ENCODE peak calls at places on chromosome 13, in four cellular contexts. One of them, this sample, is unnamed.

GRCh38 chr13:32472194-32472621 is 44.3 kb upstream of the N4BP2L1 start:
- DNase-seq in K562: no peak
- DNase-seq in lower lobe of right lung: no peak
- DNase-seq in psoas muscle: no peak
- DNase-seq in this sample: no peak

GRCh38 chr13:93861818-93862217 is 617.7 kb downstream of the DCT start:
- DNase-seq in K562: no peak
- DNase-seq in lower lobe of right lung: no peak
- DNase-seq in psoas muscle: no peak
- DNase-seq in this sample: no peak

GRCh38 chr13:35597451-35597850 is 121.0 kb upstream of the MAB21L1 start:
- DNase-seq in K562: no peak
- DNase-seq in lower lobe of right lung: no peak
- DNase-seq in psoas muscle: no peak
- DNase-seq in this sample: no peak

GRCh38 chr13:61954092-61954491 is 538.4 kb upstream of the PCDH20 start:
- DNase-seq in K562: no peak
- DNase-seq in lower lobe of right lung: no peak
- DNase-seq in psoas muscle: no peak
- DNase-seq in this sample: no peak

GRCh38 chr13:33018886-33019285 is 2.7 kb downstream of the KL start:
- DNase-seq in K562: no peak
- DNase-seq in lower lobe of right lung: no peak
- DNase-seq in psoas muscle: no peak
- DNase-seq in this sample: no peak

GRCh38 chr13:51861728-51862300 is at the start of gene CCDC70:
- DNase-seq in K562: peak; percentile 50
- DNase-seq in lower lobe of right lung: no peak
- DNase-seq in psoas muscle: no peak
- DNase-seq in this sample: no peak

GRCh38 chr13:29260684-29261083 is 334.8 kb downstream of the SLC7A1 start:
- DNase-seq in K562: no peak
- DNase-seq in lower lobe of right lung: no peak
- DNase-seq in psoas muscle: no peak
- DNase-seq in this sample: no peak

GRCh38 chr13:33446821-33447481 is 161.4 kb upstream of the STARD13 start:
- DNase-seq in K562: no peak
- DNase-seq in lower lobe of right lung: peak; percentile 53
- DNase-seq in psoas muscle: no peak
- DNase-seq in this sample: no peak

GRCh38 chr13:40345654-40346372 is 320.6 kb downstream of the FOXO1 start:
- DNase-seq in K562: no peak
- DNase-seq in lower lobe of right lung: no peak
- DNase-seq in psoas muscle: no peak
- DNase-seq in this sample: peak; percentile 0

GRCh38 chr13:45718063-45718462 is 15.9 kb downstream of the CBY2 start:
- DNase-seq in K562: peak; percentile 21
- DNase-seq in lower lobe of right lung: no peak
- DNase-seq in psoas muscle: no peak
- DNase-seq in this sample: no peak

GRCh38 chr13:46565808-46566750 is 13.1 kb downstream of the LRCH1 start:
- DNase-seq in K562: no peak
- DNase-seq in lower lobe of right lung: no peak
- DNase-seq in psoas muscle: no peak
- DNase-seq in this sample: no peak

GRCh38 chr13:110600980-110601379 is 14.4 kb upstream of the NAXD start:
- DNase-seq in K562: no peak
- DNase-seq in lower lobe of right lung: no peak
- DNase-seq in psoas muscle: no peak
- DNase-seq in this sample: no peak

GRCh38 chr13:105452895-105453294 is 1082.6 kb downstream of the EFNB2 start:
- DNase-seq in K562: peak; percentile 0
- DNase-seq in lower lobe of right lung: no peak
- DNase-seq in psoas muscle: no peak
- DNase-seq in this sample: no peak

GRCh38 chr13:105446197-105446596 is 1089.3 kb downstream of the EFNB2 start:
- DNase-seq in K562: no peak
- DNase-seq in lower lobe of right lung: no peak
- DNase-seq in psoas muscle: no peak
- DNase-seq in this sample: no peak

GRCh38 chr13:26561636-26562537 is 4.4 kb downstream of the WASF3 start:
- DNase-seq in K562: no peak
- DNase-seq in lower lobe of right lung: no peak
- DNase-seq in psoas muscle: no peak
- DNase-seq in this sample: no peak

GRCh38 chr13:33616130-33616529 is 201.8 kb upstream of the RFC3 start:
- DNase-seq in K562: no peak
- DNase-seq in lower lobe of right lung: no peak
- DNase-seq in psoas muscle: no peak
- DNase-seq in this sample: no peak

GRCh38 chr13:111431241-111431640 is 110.8 kb downstream of the TEX29 start:
- DNase-seq in K562: no peak
- DNase-seq in lower lobe of right lung: no peak
- DNase-seq in psoas muscle: no peak
- DNase-seq in this sample: no peak

GRCh38 chr13:23445794-23446193 is 12.3 kb upstream of the SACS start:
- DNase-seq in K562: no peak
- DNase-seq in lower lobe of right lung: no peak
- DNase-seq in psoas muscle: no peak
- DNase-seq in this sample: no peak

GRCh38 chr13:90485441-90485840 is 862.0 kb upstream of the MIR17HG start:
- DNase-seq in K562: no peak
- DNase-seq in lower lobe of right lung: no peak
- DNase-seq in psoas muscle: no peak
- DNase-seq in this sample: no peak

GRCh38 chr13:93963266-93964131 is 516.0 kb downstream of the DCT start:
- DNase-seq in K562: no peak
- DNase-seq in lower lobe of right lung: no peak
- DNase-seq in psoas muscle: no peak
- DNase-seq in this sample: no peak

GRCh38 chr13:76361868-76362267 is 524.3 kb downstream of the KCTD12 start:
- DNase-seq in K562: no peak
- DNase-seq in lower lobe of right lung: no peak
- DNase-seq in psoas muscle: no peak
- DNase-seq in this sample: no peak

GRCh38 chr13:49828452-49828851 is 36.0 kb upstream of the KPNA3 start:
- DNase-seq in K562: no peak
- DNase-seq in lower lobe of right lung: no peak
- DNase-seq in psoas muscle: no peak
- DNase-seq in this sample: no peak

GRCh38 chr13:91241249-91241648 is 106.2 kb upstream of the MIR17HG start:
- DNase-seq in K562: no peak
- DNase-seq in lower lobe of right lung: no peak
- DNase-seq in psoas muscle: no peak
- DNase-seq in this sample: no peak

GRCh38 chr13:96821381-96821780 is 172.9 kb downstream of the OXGR1 start:
- DNase-seq in K562: no peak
- DNase-seq in lower lobe of right lung: no peak
- DNase-seq in psoas muscle: no peak
- DNase-seq in this sample: no peak

GRCh38 chr13:94548382-94549240 is 47.3 kb downstream of the TGDS start:
- DNase-seq in K562: peak; percentile 12
- DNase-seq in lower lobe of right lung: peak; percentile 71
- DNase-seq in psoas muscle: no peak
- DNase-seq in this sample: peak; percentile 55

GRCh38 chr13:47437411-47437810 is 540.6 kb upstream of the HTR2A start:
- DNase-seq in K562: no peak
- DNase-seq in lower lobe of right lung: no peak
- DNase-seq in psoas muscle: no peak
- DNase-seq in this sample: no peak

GRCh38 chr13:107900775-107901174 is 314.6 kb downstream of the LIG4 start:
- DNase-seq in K562: peak; percentile 73
- DNase-seq in lower lobe of right lung: no peak
- DNase-seq in psoas muscle: no peak
- DNase-seq in this sample: no peak

GRCh38 chr13:51475727-51476521 is 23.1 kb upstream of the INTS6 start:
- DNase-seq in K562: no peak
- DNase-seq in lower lobe of right lung: no peak
- DNase-seq in psoas muscle: no peak
- DNase-seq in this sample: no peak

GRCh38 chr13:46168341-46168740 is 13.6 kb downstream of the LCP1 start:
- DNase-seq in K562: peak; percentile 47
- DNase-seq in lower lobe of right lung: peak; percentile 65
- DNase-seq in psoas muscle: no peak
- DNase-seq in this sample: no peak

GRCh38 chr13:33016414-33017409 is at the start of gene KL:
- DNase-seq in K562: no peak
- DNase-seq in lower lobe of right lung: peak; percentile 74
- DNase-seq in psoas muscle: peak; percentile 37
- DNase-seq in this sample: no peak

GRCh38 chr13:109792416-109793090 is 6.2 kb upstream of the IRS2 start:
- DNase-seq in K562: no peak
- DNase-seq in lower lobe of right lung: no peak
- DNase-seq in psoas muscle: no peak
- DNase-seq in this sample: no peak

GRCh38 chr13:37700887-37701286 is 102.3 kb upstream of the POSTN start:
- DNase-seq in K562: no peak
- DNase-seq in lower lobe of right lung: no peak
- DNase-seq in psoas muscle: no peak
- DNase-seq in this sample: no peak

GRCh38 chr13:30081331-30081730 is 226.0 kb downstream of the KATNAL1 start:
- DNase-seq in K562: no peak
- DNase-seq in lower lobe of right lung: no peak
- DNase-seq in psoas muscle: no peak
- DNase-seq in this sample: no peak

GRCh38 chr13:36783883-36784282 is 35.1 kb upstream of the RFXAP start:
- DNase-seq in K562: no peak
- DNase-seq in lower lobe of right lung: no peak
- DNase-seq in psoas muscle: no peak
- DNase-seq in this sample: no peak

GRCh38 chr13:44394649-44395048 is 21.0 kb downstream of the SERP2 start:
- DNase-seq in K562: no peak
- DNase-seq in lower lobe of right lung: no peak
- DNase-seq in psoas muscle: no peak
- DNase-seq in this sample: no peak

GRCh38 chr13:72808917-72809500 is 27.1 kb downstream of the PIBF1 start:
- DNase-seq in K562: peak; percentile 12
- DNase-seq in lower lobe of right lung: no peak
- DNase-seq in psoas muscle: no peak
- DNase-seq in this sample: peak; percentile 47
- H3K36me3 ChIP-seq in K562: peaks cover 13% of the 10 kb centered on the region
- H3K36me3 ChIP-seq in lower lobe of right lung: peaks cover 24% of the 10 kb centered on the region
- H3K36me3 ChIP-seq in psoas muscle: no peaks in the 10 kb centered on the region
- H3K36me3 ChIP-seq in this sample: peaks cover 11% of the 10 kb centered on the region

DNA sequence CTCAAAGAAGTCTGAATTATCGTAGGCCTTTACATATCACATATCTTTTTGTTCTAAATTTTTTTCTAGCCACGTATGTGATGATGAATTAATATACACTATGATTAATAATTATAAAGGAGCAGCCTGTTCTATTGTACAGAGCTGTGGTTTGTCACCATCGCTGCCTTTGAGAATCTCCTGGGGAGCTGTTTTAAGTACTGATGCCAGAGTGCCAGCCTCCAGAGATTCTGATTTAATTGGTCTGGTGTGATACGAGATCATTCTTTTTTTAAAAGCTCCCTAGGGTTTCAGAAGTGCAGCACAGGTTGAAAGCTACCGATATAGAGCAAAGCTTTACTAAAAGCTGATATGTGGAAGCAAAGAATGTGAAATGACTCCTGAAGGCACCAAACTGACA is 314.6 kb downstream of the ITGBL1 start:
- DNase-seq in K562: no peak
- DNase-seq in lower lobe of right lung: no peak
- DNase-seq in psoas muscle: no peak
- DNase-seq in this sample: no peak
- H3K4me1 ChIP-seq in K562: no peaks in the 10 kb centered on the region
- H3K4me1 ChIP-seq in lower lobe of right lung: no peaks in the 10 kb centered on the region
- H3K4me1 ChIP-seq in psoas muscle: no peaks in the 10 kb centered on the region
- H3K4me1 ChIP-seq in this sample: no peaks in the 10 kb centered on the region

DNA sequence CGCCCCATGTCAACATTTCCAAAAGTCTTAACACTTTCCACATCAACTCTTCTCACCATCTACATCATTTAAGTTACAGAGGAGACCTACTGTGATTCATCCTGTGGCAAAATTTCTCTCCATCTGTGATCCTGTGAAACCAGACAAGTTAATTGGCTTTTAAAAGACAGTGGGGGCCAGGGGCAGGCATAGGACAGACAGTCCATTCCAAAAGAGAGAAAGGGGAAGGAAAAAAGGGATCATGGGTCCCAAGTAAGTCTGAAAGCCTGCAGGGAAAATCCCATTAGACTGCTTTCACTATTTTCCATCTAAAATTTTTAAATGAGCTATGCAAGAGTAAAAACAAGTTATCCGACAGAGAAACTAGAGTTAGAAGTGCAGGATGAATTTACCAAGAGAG is 121.0 kb downstream of the MRPL57 start:
- DNase-seq in K562: peak; percentile 2
- DNase-seq in lower lobe of right lung: no peak
- DNase-seq in psoas muscle: no peak
- DNase-seq in this sample: no peak
- H3K27ac ChIP-seq in K562: no peak overlapping the region
- H3K27ac ChIP-seq in lower lobe of right lung: peak overlapping the region; percentile 79
- H3K27ac ChIP-seq in psoas muscle: no peak overlapping the region
- H3K27ac ChIP-seq in this sample: no peak overlapping the region

GRCh38 chr13:114258589-114258988 is 22.8 kb upstream of the UPF3A start:
- DNase-seq in K562: no peak
- DNase-seq in lower lobe of right lung: no peak
- DNase-seq in psoas muscle: no peak
- DNase-seq in this sample: no peak
- H3K36me3 ChIP-seq in K562: peaks cover 95% of the 10 kb centered on the region
- H3K36me3 ChIP-seq in lower lobe of right lung: peaks cover 100% of the 10 kb centered on the region
- H3K36me3 ChIP-seq in psoas muscle: peaks cover 11% of the 10 kb centered on the region
- H3K36me3 ChIP-seq in this sample: peaks cover 81% of the 10 kb centered on the region

DNA sequence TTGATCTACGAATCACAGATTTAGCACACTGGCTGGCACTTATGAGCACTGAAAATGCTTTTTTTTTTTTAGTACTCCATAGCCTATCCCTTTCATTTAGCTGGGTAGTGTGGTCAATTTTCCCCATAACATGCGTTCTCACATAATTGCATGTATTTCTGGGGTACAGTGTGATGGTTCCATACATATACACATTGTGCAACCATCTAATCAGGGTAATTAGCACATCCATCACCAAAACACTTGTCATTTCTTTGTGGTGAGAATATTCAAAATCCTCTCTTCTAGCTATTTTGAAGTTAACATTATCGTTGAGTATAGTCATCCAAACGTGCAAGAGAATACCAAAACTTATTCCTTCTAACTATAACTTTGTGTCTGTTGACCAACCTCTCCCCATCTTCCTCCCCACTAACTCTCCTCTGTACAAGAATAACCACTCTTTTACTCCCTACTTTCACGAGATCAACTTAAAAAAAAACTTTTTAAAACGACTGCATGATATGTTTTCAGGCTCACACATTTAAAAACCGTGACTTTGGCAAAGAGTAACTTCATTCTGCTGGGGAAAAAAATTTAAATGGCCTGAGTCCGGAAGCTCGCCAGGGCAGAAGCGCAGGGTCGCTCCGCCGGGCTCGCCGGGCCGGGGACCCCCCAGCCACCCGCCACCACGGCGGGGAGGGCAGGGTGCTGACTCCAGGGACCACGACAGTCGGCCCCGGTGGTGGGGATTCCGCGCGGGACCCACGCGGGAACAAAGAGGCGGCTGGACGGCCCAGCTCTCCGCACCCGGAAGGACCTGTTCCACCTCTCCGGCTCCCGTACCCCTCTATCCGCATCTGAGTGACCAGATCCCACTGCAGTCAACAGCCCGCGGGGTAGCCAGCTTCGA is 867 bp upstream of the UBAC2 start:
- DNase-seq in K562: no peak
- DNase-seq in lower lobe of right lung: no peak
- DNase-seq in psoas muscle: no peak
- DNase-seq in this sample: no peak
- H3K4me1 ChIP-seq in K562: peaks cover 13% of the 10 kb centered on the region
- H3K4me1 ChIP-seq in lower lobe of right lung: peaks cover 34% of the 10 kb centered on the region
- H3K4me1 ChIP-seq in psoas muscle: peaks cover 26% of the 10 kb centered on the region
- H3K4me1 ChIP-seq in this sample: no peaks in the 10 kb centered on the region

GRCh38 chr13:106530209-106530906 is 5.1 kb downstream of the EFNB2 start:
- DNase-seq in K562: no peak
- DNase-seq in lower lobe of right lung: no peak
- DNase-seq in psoas muscle: no peak
- DNase-seq in this sample: no peak
- H3K27ac ChIP-seq in K562: no peak overlapping the region
- H3K27ac ChIP-seq in lower lobe of right lung: peak overlapping the region; percentile 80
- H3K27ac ChIP-seq in psoas muscle: no peak overlapping the region
- H3K27ac ChIP-seq in this sample: no peak overlapping the region